ENCODE peak calls at places on chromosomes 5 and 9, in seven cellular contexts. M, L, W, G, O, D and U are unnamed samples.
A peak's percentile ranks its signal among the peaks of the same experiment; 100 is the strongest.

GRCh38 chr5:132674671-132675506 is 1.1 kb downstream of the IL4 start:
- DNase-seq in L (no peak), M (no peak), W (peak; percentile 95), D (peak; percentile 80), O (peak; percentile 96), G (no peak), U (peak; percentile 52)

GRCh38 chr5:44365351-44365750 is 23.9 kb downstream of the FGF10 start:
- DNase-seq in O (peak; percentile 78), W (peak; percentile 33), M (no peak), G (no peak), D (peak; percentile 55), L (no peak), U (no peak)

GRCh38 chr5:10513501-10514442 is 50.1 kb upstream of the ANKRD33B start:
- DNase-seq in D (peak; percentile 90), M (no peak), G (peak; percentile 13), L (no peak), W (no peak), O (peak; percentile 88), U (no peak)

GRCh38 chr9:134600836-134601638 is 40.6 kb upstream of the COL5A1 start:
- DNase-seq in W (no peak), D (no peak), O (no peak), G (no peak), L (no peak), M (no peak), U (no peak)

GRCh38 chr5:158876263-158876942 is 223.3 kb downstream of the EBF1 start:
- DNase-seq in G (no peak), L (no peak), M (no peak), W (no peak), D (no peak), O (no peak), U (no peak)

GRCh38 chr9:34546834-34547827 is 24.3 kb upstream of the ENHO start:
- DNase-seq in W (peak; percentile 76), D (no peak), O (peak; percentile 79), L (peak; percentile 77), G (peak; percentile 79), M (no peak), U (peak; percentile 70)

GRCh38 chr5:14685757-14686156 is 21.2 kb downstream of the OTULIN start:
- DNase-seq in D (no peak), M (no peak), G (peak; percentile 70), L (no peak), W (peak; percentile 62), O (peak; percentile 71), U (no peak)

GRCh38 chr5:168327019-168327421 is 35.6 kb downstream of the WWC1 start:
- DNase-seq in M (no peak), O (peak; percentile 53), D (no peak), G (no peak), L (no peak), W (peak; percentile 52), U (no peak)

GRCh38 chr9:116416421-116416820 is 262.8 kb downstream of the PAPPA start:
- DNase-seq in G (no peak), M (no peak), W (no peak), D (no peak), L (no peak), O (no peak), U (no peak)

GRCh38 chr5:150109921-150110320 is 23.6 kb upstream of the CSF1R start:
- DNase-seq in G (no peak), L (no peak), D (no peak), W (peak; percentile 41), M (no peak), O (peak; percentile 27), U (no peak)

GRCh38 chr5:1251678-1252580 is 26.7 kb downstream of the SLC6A18 start:
- DNase-seq in O (no peak), W (no peak), D (no peak), G (no peak), L (no peak), M (no peak), U (no peak)

GRCh38 chr5:151622367-151623097 is 31.4 kb upstream of the FAT2 start:
- DNase-seq in L (no peak), M (no peak), D (no peak), W (peak; percentile 78), O (no peak), G (no peak), U (no peak)

GRCh38 chr5:36502608-36503007 is 103.8 kb upstream of the SLC1A3 start:
- DNase-seq in O (peak; percentile 98), W (peak; percentile 60), L (no peak), G (no peak), D (peak; percentile 82), M (no peak), U (peak; percentile 44)

GRCh38 chr9:119974026-119974425 is 604.8 kb upstream of the BRINP1 start:
- DNase-seq in D (no peak), M (no peak), O (no peak), W (no peak), G (no peak), L (no peak), U (no peak)

GRCh38 chr9:137368431-137369110 is 54.4 kb downstream of the EXD3 start:
- DNase-seq in O (no peak), D (no peak), M (no peak), G (peak; percentile 57), W (no peak), L (no peak), U (no peak)

GRCh38 chr9:137370865-137371520 is 52.0 kb downstream of the EXD3 start:
- DNase-seq in G (peak; percentile 54), D (no peak), L (no peak), O (no peak), W (no peak), M (no peak), U (no peak)

GRCh38 chr9:137369111-137369787 is 53.7 kb downstream of the EXD3 start:
- DNase-seq in M (no peak), O (no peak), L (no peak), G (peak; percentile 50), W (no peak), D (no peak), U (no peak)

GRCh38 chr9:137371521-137371941 is 51.4 kb downstream of the EXD3 start:
- DNase-seq in W (no peak), M (no peak), D (no peak), O (no peak), L (no peak), G (peak; percentile 70), U (no peak)

DNA sequence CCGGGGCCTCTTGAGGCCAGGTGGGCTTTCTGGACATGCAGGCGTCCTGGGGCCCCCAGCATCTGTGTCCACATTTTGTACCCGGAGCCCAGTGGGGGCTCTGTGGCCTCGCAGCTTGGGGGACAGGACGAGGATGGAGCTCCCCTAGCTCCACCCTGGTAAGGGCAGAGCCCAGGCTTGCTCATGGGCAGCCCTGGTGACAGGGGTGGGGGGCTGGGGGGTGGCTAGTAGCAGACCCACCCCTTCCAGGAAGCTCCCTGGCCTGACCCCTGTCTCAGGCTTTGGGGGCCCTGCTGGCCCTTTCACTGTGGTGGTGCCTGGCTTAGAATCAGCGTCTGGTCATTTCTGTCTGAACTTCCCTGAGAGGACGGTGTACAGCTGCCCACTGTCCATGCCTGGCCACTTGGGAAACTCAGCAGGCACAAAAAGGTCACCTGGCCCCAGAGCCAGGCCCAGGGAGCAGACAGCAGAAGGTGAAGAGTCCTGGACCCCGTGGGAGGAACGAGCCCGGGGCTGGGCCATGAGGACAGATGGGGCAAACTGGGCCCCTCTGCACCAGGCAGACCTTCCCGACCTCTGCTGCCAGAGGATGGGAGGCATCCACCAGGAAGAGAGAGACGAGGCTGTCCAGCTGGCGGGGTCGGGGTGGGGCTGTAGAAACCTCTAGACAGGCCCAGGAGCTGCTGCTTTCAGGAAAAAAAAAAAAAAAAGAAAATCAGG is 52.9 kb downstream of the EXD3 start:
- DNase-seq in O (no peak), D (no peak), M (peak; percentile 38), W (no peak), G (peak; percentile 50), L (no peak), U (no peak)
- TF ChIP-seq CTCF in O (no peak), D (no peak), M (no peak), W (no peak), G (no peak), L (no peak), U (no peak)

DNA sequence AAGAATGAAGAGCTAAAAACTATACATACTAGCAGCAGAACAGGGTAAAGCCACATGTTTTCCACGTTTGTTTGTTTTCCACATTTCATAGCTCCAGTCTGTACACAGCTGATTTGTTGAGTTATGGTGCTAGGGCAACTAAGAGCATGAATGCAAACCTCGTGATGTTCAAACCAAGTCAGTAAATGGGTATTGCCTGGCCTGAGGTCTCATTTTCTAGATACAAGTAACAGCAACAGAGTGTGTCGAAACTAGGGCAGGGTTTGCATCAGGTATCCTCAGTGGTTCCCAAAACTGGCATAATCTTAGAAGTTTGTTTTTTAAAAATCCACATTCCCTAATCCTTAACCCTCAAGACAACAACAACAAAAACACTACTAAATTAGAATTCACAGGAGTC is 89.3 kb downstream of the CEMIP2 start:
- DNase-seq in O (peak; percentile 6), M (no peak), G (no peak), D (no peak), W (no peak), L (no peak), U (no peak)
- TF ChIP-seq CTCF in O (no peak), M (no peak), G (no peak), D (no peak), W (no peak), L (no peak), U (no peak)

GRCh38 chr9:110343537-110343936 is 5.9 kb upstream of the TXNDC8 start:
- DNase-seq in G (no peak), O (no peak), M (no peak), D (no peak), L (no peak), W (no peak), U (no peak)

GRCh38 chr9:110337727-110338522 is at the start of gene TXNDC8:
- DNase-seq in D (no peak), O (peak; percentile 83), L (no peak), M (no peak), G (no peak), W (no peak), U (no peak)

GRCh38 chr9:110334871-110335270 is 2.8 kb downstream of the TXNDC8 start:
- DNase-seq in O (no peak), L (no peak), M (no peak), D (no peak), G (no peak), W (no peak), U (no peak)

DNA sequence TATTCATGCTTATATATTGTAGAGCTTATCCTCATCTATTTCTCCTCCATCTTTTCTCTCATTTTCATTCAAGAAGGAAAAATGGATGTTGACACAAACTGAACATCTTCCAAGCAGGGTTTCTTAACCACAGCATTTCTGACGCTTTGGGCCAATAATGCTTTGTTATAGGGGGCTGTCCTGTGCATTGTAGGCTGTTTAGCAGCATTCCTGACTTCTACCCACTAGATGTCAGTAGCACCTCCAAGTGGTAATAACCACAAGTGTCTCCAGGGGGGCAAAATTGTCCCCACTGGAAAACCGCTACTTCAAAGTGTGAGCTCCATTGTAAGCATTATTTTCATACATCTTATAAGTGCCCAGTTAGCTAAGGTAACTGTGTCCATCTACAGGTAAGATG is 2.6 kb upstream of the TXNDC8 start:
- DNase-seq in D (no peak), L (no peak), O (peak; percentile 39), M (no peak), G (no peak), W (peak; percentile 26), U (peak; percentile 2)
- TF ChIP-seq CTCF in D (peak; percentile 24), L (no peak), O (peak; percentile 59), M (no peak), G (no peak), W (peak; percentile 55), U (no peak)

DNA sequence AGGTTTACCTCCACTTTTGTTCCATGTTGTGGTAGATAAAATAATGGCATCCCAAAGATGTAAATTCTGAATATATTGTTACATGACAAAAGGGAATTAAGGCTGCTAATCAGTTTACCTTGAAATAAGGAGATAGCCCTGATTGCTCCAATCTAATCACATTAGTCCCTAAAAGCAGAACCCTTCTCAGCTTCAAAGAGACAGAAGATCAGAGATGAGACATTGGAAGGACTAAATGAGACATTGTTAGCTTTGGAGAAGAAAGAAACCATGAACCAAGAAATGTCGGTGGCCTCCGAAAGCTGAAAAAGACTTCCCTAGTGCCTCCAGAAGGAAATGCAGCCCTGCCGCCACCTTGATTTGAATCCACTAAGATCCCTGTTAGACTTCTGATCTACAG is 82.8 kb upstream of the PARP8 start:
- DNase-seq in W (no peak), L (no peak), G (no peak), O (no peak), M (no peak), D (no peak), U (no peak)
- TF ChIP-seq CTCF in W (no peak), L (no peak), G (no peak), O (no peak), M (no peak), D (no peak), U (no peak)